ENCODE peak calls at places on chromosome 20, in six cellular contexts. One of them, this sample, is unnamed.

GRCh38 chr20:63457737-63458136 is 14.7 kb downstream of the KCNQ2 start:
- DNase-seq in choroid plexus epithelial cell: no peak
- DNase-seq in CD8-positive, alpha-beta T cell: no peak
- DNase-seq in left lung: no peak
- DNase-seq in ovary: no peak
- DNase-seq in foreskin fibroblast: peak; percentile 36
- DNase-seq in this sample: no peak

GRCh38 chr20:32792316-32792715 is 27.4 kb upstream of the MAPRE1 start:
- DNase-seq in choroid plexus epithelial cell: peak; percentile 28
- DNase-seq in CD8-positive, alpha-beta T cell: no peak
- DNase-seq in left lung: no peak
- DNase-seq in ovary: no peak
- DNase-seq in foreskin fibroblast: no peak
- DNase-seq in this sample: peak; percentile 5

GRCh38 chr20:51531141-51531710 is 11.3 kb downstream of the NFATC2 start:
- DNase-seq in choroid plexus epithelial cell: peak; percentile 12
- DNase-seq in CD8-positive, alpha-beta T cell: peak; percentile 66
- DNase-seq in left lung: no peak
- DNase-seq in ovary: no peak
- DNase-seq in foreskin fibroblast: no peak
- DNase-seq in this sample: no peak

GRCh38 chr20:24634855-24635254 is 165.4 kb downstream of the SYNDIG1 start:
- DNase-seq in choroid plexus epithelial cell: peak; percentile 90
- DNase-seq in CD8-positive, alpha-beta T cell: no peak
- DNase-seq in left lung: no peak
- DNase-seq in ovary: no peak
- DNase-seq in foreskin fibroblast: peak; percentile 94
- DNase-seq in this sample: peak; percentile 89

GRCh38 chr20:49422176-49422575 is 60.3 kb downstream of the KCNB1 start:
- DNase-seq in choroid plexus epithelial cell: no peak
- DNase-seq in CD8-positive, alpha-beta T cell: no peak
- DNase-seq in left lung: no peak
- DNase-seq in ovary: no peak
- DNase-seq in foreskin fibroblast: no peak
- DNase-seq in this sample: no peak

GRCh38 chr20:34710861-34711574 is 6.9 kb downstream of the TP53INP2 start:
- DNase-seq in choroid plexus epithelial cell: no peak
- DNase-seq in CD8-positive, alpha-beta T cell: no peak
- DNase-seq in left lung: no peak
- DNase-seq in ovary: no peak
- DNase-seq in foreskin fibroblast: no peak
- DNase-seq in this sample: no peak

GRCh38 chr20:62376112-62377063 is 9.3 kb upstream of the LAMA5 start:
- DNase-seq in choroid plexus epithelial cell: peak; percentile 61
- DNase-seq in CD8-positive, alpha-beta T cell: no peak
- DNase-seq in left lung: no peak
- DNase-seq in ovary: peak; percentile 64
- DNase-seq in foreskin fibroblast: peak; percentile 78
- DNase-seq in this sample: peak; percentile 62

GRCh38 chr20:51528263-51529026 is 14.1 kb downstream of the NFATC2 start:
- DNase-seq in choroid plexus epithelial cell: no peak
- DNase-seq in CD8-positive, alpha-beta T cell: no peak
- DNase-seq in left lung: no peak
- DNase-seq in ovary: no peak
- DNase-seq in foreskin fibroblast: no peak
- DNase-seq in this sample: no peak

GRCh38 chr20:50338479-50339195 is 148.0 kb downstream of the CEBPB start:
- DNase-seq in choroid plexus epithelial cell: peak; percentile 29
- DNase-seq in CD8-positive, alpha-beta T cell: peak; percentile 26
- DNase-seq in left lung: no peak
- DNase-seq in ovary: no peak
- DNase-seq in foreskin fibroblast: peak; percentile 28
- DNase-seq in this sample: no peak

GRCh38 chr20:61847986-61848385 is 217.7 kb downstream of the TAF4 start:
- DNase-seq in choroid plexus epithelial cell: no peak
- DNase-seq in CD8-positive, alpha-beta T cell: no peak
- DNase-seq in left lung: no peak
- DNase-seq in ovary: no peak
- DNase-seq in foreskin fibroblast: no peak
- DNase-seq in this sample: no peak

GRCh38 chr20:32333181-32333987 is 24.7 kb upstream of the ASXL1 start:
- DNase-seq in choroid plexus epithelial cell: peak; percentile 39
- DNase-seq in CD8-positive, alpha-beta T cell: no peak
- DNase-seq in left lung: no peak
- DNase-seq in ovary: no peak
- DNase-seq in foreskin fibroblast: no peak
- DNase-seq in this sample: no peak

GRCh38 chr20:25258463-25258805 is 10.5 kb downstream of the PYGB start:
- DNase-seq in choroid plexus epithelial cell: no peak
- DNase-seq in CD8-positive, alpha-beta T cell: no peak
- DNase-seq in left lung: no peak
- DNase-seq in ovary: no peak
- DNase-seq in foreskin fibroblast: no peak
- DNase-seq in this sample: no peak

GRCh38 chr20:10618611-10619245 is 55.1 kb downstream of the JAG1 start:
- DNase-seq in choroid plexus epithelial cell: no peak
- DNase-seq in CD8-positive, alpha-beta T cell: no peak
- DNase-seq in left lung: no peak
- DNase-seq in ovary: no peak
- DNase-seq in foreskin fibroblast: peak; percentile 81
- DNase-seq in this sample: peak; percentile 56

GRCh38 chr20:32597714-32598113 is 12.6 kb upstream of the NOL4L start:
- DNase-seq in choroid plexus epithelial cell: no peak
- DNase-seq in CD8-positive, alpha-beta T cell: no peak
- DNase-seq in left lung: no peak
- DNase-seq in ovary: no peak
- DNase-seq in foreskin fibroblast: no peak
- DNase-seq in this sample: no peak

GRCh38 chr20:53735536-53736050 is 142.0 kb upstream of the ZNF217 start:
- DNase-seq in choroid plexus epithelial cell: peak; percentile 97
- DNase-seq in CD8-positive, alpha-beta T cell: no peak
- DNase-seq in left lung: no peak
- DNase-seq in ovary: no peak
- DNase-seq in foreskin fibroblast: peak; percentile 72
- DNase-seq in this sample: peak; percentile 94

GRCh38 chr20:53738039-53738944 is 144.7 kb upstream of the ZNF217 start:
- DNase-seq in choroid plexus epithelial cell: peak; percentile 85
- DNase-seq in CD8-positive, alpha-beta T cell: no peak
- DNase-seq in left lung: peak; percentile 75
- DNase-seq in ovary: peak; percentile 22
- DNase-seq in foreskin fibroblast: peak; percentile 83
- DNase-seq in this sample: peak; percentile 83

GRCh38 chr20:53737404-53738038 is 143.9 kb upstream of the ZNF217 start:
- DNase-seq in choroid plexus epithelial cell: peak; percentile 20
- DNase-seq in CD8-positive, alpha-beta T cell: no peak
- DNase-seq in left lung: no peak
- DNase-seq in ovary: no peak
- DNase-seq in foreskin fibroblast: peak; percentile 32
- DNase-seq in this sample: peak; percentile 11

GRCh38 chr20:53736757-53737403 is 143.2 kb upstream of the ZNF217 start:
- DNase-seq in choroid plexus epithelial cell: peak; percentile 81
- DNase-seq in CD8-positive, alpha-beta T cell: no peak
- DNase-seq in left lung: no peak
- DNase-seq in ovary: no peak
- DNase-seq in foreskin fibroblast: peak; percentile 44
- DNase-seq in this sample: peak; percentile 64

DNA sequence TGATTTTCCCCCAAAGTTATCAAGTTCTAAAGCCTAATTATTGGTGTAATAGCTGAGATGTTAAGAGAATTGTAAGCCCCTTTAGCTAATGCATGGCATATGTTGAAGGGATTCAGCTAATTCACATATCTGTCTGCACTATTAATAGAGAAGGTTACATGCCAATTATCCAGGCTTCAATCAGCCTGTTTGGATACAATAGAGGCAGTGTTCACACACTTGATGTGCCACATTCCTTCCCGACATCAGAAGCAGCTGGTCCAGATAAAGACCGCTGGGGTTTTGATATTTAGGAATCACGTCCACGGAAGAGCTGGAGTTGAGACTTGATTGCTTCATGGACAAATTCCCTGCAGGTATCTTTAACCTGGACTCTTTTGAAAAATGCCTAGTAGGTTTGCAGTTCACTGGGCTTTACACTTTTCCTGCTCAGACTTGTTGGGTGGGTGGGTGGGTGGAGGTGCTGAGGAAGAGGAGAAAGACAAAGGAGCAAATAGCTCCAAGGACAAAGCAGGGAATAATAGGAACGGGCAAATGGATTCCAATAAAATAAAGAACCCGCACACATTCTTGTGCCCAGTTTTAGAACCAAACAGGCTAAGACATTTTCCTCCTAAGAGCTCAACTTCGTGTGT is 142.6 kb upstream of the ZNF217 start:
- DNase-seq in choroid plexus epithelial cell: no peak
- DNase-seq in CD8-positive, alpha-beta T cell: no peak
- DNase-seq in left lung: no peak
- DNase-seq in ovary: no peak
- DNase-seq in foreskin fibroblast: no peak
- DNase-seq in this sample: peak; percentile 19
- H3K4me3 ChIP-seq in choroid plexus epithelial cell: no peak overlapping the region
- H3K4me3 ChIP-seq in CD8-positive, alpha-beta T cell: no peak overlapping the region
- H3K4me3 ChIP-seq in left lung: no peak overlapping the region
- H3K4me3 ChIP-seq in ovary: no peak overlapping the region
- H3K4me3 ChIP-seq in foreskin fibroblast: no peak overlapping the region
- H3K4me3 ChIP-seq in this sample: no peak overlapping the region

GRCh38 chr20:44326391-44327159 is 10.3 kb upstream of the R3HDML start:
- DNase-seq in choroid plexus epithelial cell: no peak
- DNase-seq in CD8-positive, alpha-beta T cell: no peak
- DNase-seq in left lung: no peak
- DNase-seq in ovary: no peak
- DNase-seq in foreskin fibroblast: no peak
- DNase-seq in this sample: no peak
- TF ChIP-seq CTCF in choroid plexus epithelial cell: no peak
- TF ChIP-seq CTCF in CD8-positive, alpha-beta T cell: no peak
- TF ChIP-seq CTCF in left lung: no peak
- TF ChIP-seq CTCF in ovary: no peak
- TF ChIP-seq CTCF in foreskin fibroblast: no peak
- TF ChIP-seq CTCF in this sample: no peak

GRCh38 chr20:7437311-7437710 is 502.9 kb downstream of the HAO1 start:
- DNase-seq in choroid plexus epithelial cell: no peak
- DNase-seq in CD8-positive, alpha-beta T cell: no peak
- DNase-seq in left lung: no peak
- DNase-seq in ovary: no peak
- DNase-seq in foreskin fibroblast: peak; percentile 8
- DNase-seq in this sample: no peak
- H3K4me3 ChIP-seq in choroid plexus epithelial cell: no peak overlapping the region
- H3K4me3 ChIP-seq in CD8-positive, alpha-beta T cell: no peak overlapping the region
- H3K4me3 ChIP-seq in left lung: no peak overlapping the region
- H3K4me3 ChIP-seq in ovary: no peak overlapping the region
- H3K4me3 ChIP-seq in foreskin fibroblast: no peak overlapping the region
- H3K4me3 ChIP-seq in this sample: no peak overlapping the region

DNA sequence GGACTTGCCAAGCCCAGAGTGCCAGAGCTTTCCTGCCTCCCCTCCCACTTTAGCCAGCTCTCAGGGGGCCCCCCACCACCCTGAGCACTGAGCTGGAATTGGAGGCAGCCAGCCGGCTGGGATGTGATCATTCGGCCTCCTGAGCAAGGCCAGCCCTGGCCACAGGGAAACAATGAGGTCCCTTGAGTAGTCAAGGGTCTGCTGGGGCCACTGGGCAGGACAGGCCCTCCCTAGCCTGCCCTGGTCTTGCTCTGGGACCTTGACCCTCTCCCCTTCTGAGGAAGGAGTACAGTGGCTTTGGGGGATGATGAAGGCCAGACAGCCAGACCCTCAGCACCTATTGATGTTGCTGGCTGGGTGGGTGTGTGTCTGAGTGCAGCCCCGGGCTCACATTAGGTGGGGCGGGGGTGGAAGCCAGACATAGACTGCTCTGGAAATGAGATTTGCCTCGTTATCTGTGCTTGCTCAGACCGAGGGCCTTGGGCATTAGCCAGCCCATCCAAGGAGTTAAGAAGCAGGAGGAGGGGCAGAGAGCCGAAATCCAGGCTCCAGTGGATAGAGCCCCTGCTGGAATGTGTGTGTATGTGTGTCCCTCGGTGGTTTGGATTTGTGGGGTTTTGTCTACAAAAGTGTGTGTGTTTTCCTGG is 21.3 kb downstream of the CD40 start:
- DNase-seq in choroid plexus epithelial cell: no peak
- DNase-seq in CD8-positive, alpha-beta T cell: no peak
- DNase-seq in left lung: no peak
- DNase-seq in ovary: no peak
- DNase-seq in foreskin fibroblast: no peak
- DNase-seq in this sample: no peak
- TF ChIP-seq CTCF in choroid plexus epithelial cell: no peak
- TF ChIP-seq CTCF in CD8-positive, alpha-beta T cell: no peak
- TF ChIP-seq CTCF in left lung: no peak
- TF ChIP-seq CTCF in ovary: no peak
- TF ChIP-seq CTCF in foreskin fibroblast: no peak
- TF ChIP-seq CTCF in this sample: no peak

DNA sequence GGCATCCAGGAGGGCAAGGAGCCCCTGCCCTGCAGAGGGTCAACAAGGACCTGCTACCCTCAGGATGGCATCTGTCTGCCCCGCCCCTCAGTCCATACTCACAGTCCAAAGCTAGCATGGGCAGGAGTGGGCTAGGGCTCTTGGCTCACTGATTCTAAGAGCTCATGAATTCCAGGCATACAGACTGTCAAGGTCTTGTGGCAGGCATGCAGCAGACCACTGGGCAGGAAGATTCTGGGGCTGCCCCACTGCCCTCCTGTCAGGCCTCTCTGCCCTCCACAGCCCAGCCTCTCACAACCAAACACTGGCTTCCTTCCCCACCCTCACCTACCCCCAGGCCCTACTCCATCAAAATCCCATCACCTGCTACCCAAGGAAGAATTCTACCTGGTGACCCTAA is 5.6 kb upstream of the SLC4A11 start:
- DNase-seq in choroid plexus epithelial cell: no peak
- DNase-seq in CD8-positive, alpha-beta T cell: no peak
- DNase-seq in left lung: no peak
- DNase-seq in ovary: no peak
- DNase-seq in foreskin fibroblast: no peak
- DNase-seq in this sample: no peak
- H3K4me3 ChIP-seq in choroid plexus epithelial cell: no peak overlapping the region
- H3K4me3 ChIP-seq in CD8-positive, alpha-beta T cell: no peak overlapping the region
- H3K4me3 ChIP-seq in left lung: no peak overlapping the region
- H3K4me3 ChIP-seq in ovary: no peak overlapping the region
- H3K4me3 ChIP-seq in foreskin fibroblast: no peak overlapping the region
- H3K4me3 ChIP-seq in this sample: no peak overlapping the region

GRCh38 chr20:39072653-39073052 is 110.5 kb downstream of the DHX35 start:
- DNase-seq in choroid plexus epithelial cell: no peak
- DNase-seq in CD8-positive, alpha-beta T cell: no peak
- DNase-seq in left lung: no peak
- DNase-seq in ovary: no peak
- DNase-seq in foreskin fibroblast: no peak
- DNase-seq in this sample: no peak

GRCh38 chr20:39072132-39072531 is 110.0 kb downstream of the DHX35 start:
- DNase-seq in choroid plexus epithelial cell: no peak
- DNase-seq in CD8-positive, alpha-beta T cell: no peak
- DNase-seq in left lung: no peak
- DNase-seq in ovary: no peak
- DNase-seq in foreskin fibroblast: no peak
- DNase-seq in this sample: no peak

GRCh38 chr20:39080326-39080725 is 118.2 kb downstream of the DHX35 start:
- DNase-seq in choroid plexus epithelial cell: no peak
- DNase-seq in CD8-positive, alpha-beta T cell: no peak
- DNase-seq in left lung: no peak
- DNase-seq in ovary: no peak
- DNase-seq in foreskin fibroblast: no peak
- DNase-seq in this sample: no peak

GRCh38 chr20:39076958-39077357 is 114.8 kb downstream of the DHX35 start:
- DNase-seq in choroid plexus epithelial cell: no peak
- DNase-seq in CD8-positive, alpha-beta T cell: no peak
- DNase-seq in left lung: no peak
- DNase-seq in ovary: no peak
- DNase-seq in foreskin fibroblast: no peak
- DNase-seq in this sample: no peak

GRCh38 chr20:39075731-39076130 is 113.6 kb downstream of the DHX35 start:
- DNase-seq in choroid plexus epithelial cell: no peak
- DNase-seq in CD8-positive, alpha-beta T cell: no peak
- DNase-seq in left lung: no peak
- DNase-seq in ovary: no peak
- DNase-seq in foreskin fibroblast: no peak
- DNase-seq in this sample: no peak
- TF ChIP-seq CTCF in choroid plexus epithelial cell: no peak
- TF ChIP-seq CTCF in CD8-positive, alpha-beta T cell: no peak
- TF ChIP-seq CTCF in left lung: no peak
- TF ChIP-seq CTCF in ovary: no peak
- TF ChIP-seq CTCF in foreskin fibroblast: no peak
- TF ChIP-seq CTCF in this sample: no peak